ENCODE peak calls at places on chromosomes 6 and 20, in six cellular contexts. K, N, T, P, A and Y are unnamed samples.
A peak's percentile ranks its signal among the peaks of the same experiment; 100 is the strongest.

GRCh38 chr6:17132967-17133366 is 31.1 kb downstream of the STMND1 start:
- DNase-seq in K (no peak), N (no peak), T (no peak), P (peak; percentile 7), A (no peak), Y (no peak)

GRCh38 chr20:19249515-19249914 is 37.1 kb downstream of the SLC24A3 start:
- DNase-seq in K (peak; percentile 2), N (peak; percentile 7), T (no peak), P (peak; percentile 12), A (no peak), Y (peak; percentile 7)

GRCh38 chr20:12575352-12576095 is 433.2 kb upstream of the SPTLC3 start:
- DNase-seq in K (no peak), N (peak; percentile 93), T (no peak), P (peak; percentile 39), A (no peak), Y (peak; percentile 30)

GRCh38 chr6:52724041-52724405 is 39.3 kb downstream of the GSTA2 start:
- DNase-seq in K (peak; percentile 56), N (no peak), T (no peak), P (no peak), A (no peak), Y (peak; percentile 69)

GRCh38 chr20:57030611-57031600 is 235.5 kb downstream of the BMP7 start:
- DNase-seq in K (peak; percentile 27), N (peak; percentile 93), T (no peak), P (no peak), A (no peak), Y (peak; percentile 37)

GRCh38 chr6:106870824-106871300 is 103.7 kb downstream of the CD24 start:
- DNase-seq in K (no peak), N (no peak), T (no peak), P (no peak), A (no peak), Y (no peak)

GRCh38 chr20:56171087-56172012 is 77.2 kb upstream of the MC3R start:
- DNase-seq in K (no peak), N (no peak), T (no peak), P (peak; percentile 64), A (no peak), Y (peak; percentile 41)

GRCh38 chr20:38357653-38358207 is 11.4 kb downstream of the LBP start:
- DNase-seq in K (peak; percentile 15), N (no peak), T (no peak), P (no peak), A (no peak), Y (peak; percentile 21)

GRCh38 chr6:158229823-158230222 is 61.7 kb downstream of the GTF2H5 start:
- DNase-seq in K (no peak), N (no peak), T (no peak), P (no peak), A (no peak), Y (no peak)

GRCh38 chr20:23407770-23408467 is 13.4 kb downstream of the NAPB start:
- DNase-seq in K (no peak), N (no peak), T (no peak), P (no peak), A (no peak), Y (no peak)

GRCh38 chr6:139159016-139159415 is 24.1 kb downstream of the HECA start:
- DNase-seq in K (peak; percentile 34), N (no peak), T (no peak), P (no peak), A (no peak), Y (no peak)

GRCh38 chr6:40485795-40486194 is 101.4 kb downstream of the LRFN2 start:
- DNase-seq in K (no peak), N (no peak), T (no peak), P (no peak), A (no peak), Y (no peak)

GRCh38 chr6:110255356-110255755 is 75.1 kb downstream of the CDC40 start:
- DNase-seq in K (peak; percentile 37), N (peak; percentile 34), T (peak; percentile 41), P (peak; percentile 67), A (peak; percentile 34), Y (no peak)

GRCh38 chr6:3324262-3324942 is 65.7 kb downstream of the PSMG4 start:
- DNase-seq in K (peak; percentile 97), N (peak; percentile 75), T (no peak), P (no peak), A (no peak), Y (peak; percentile 14)

GRCh38 chr20:8443464-8444072 is 311.5 kb downstream of the PLCB1 start:
- DNase-seq in K (no peak), N (no peak), T (no peak), P (peak; percentile 48), A (no peak), Y (no peak)

GRCh38 chr6:15936503-15936902 is 192.4 kb upstream of the MYLIP start:
- DNase-seq in K (no peak), N (no peak), T (no peak), P (no peak), A (no peak), Y (no peak)

GRCh38 chr20:62088258-62089127 is 22.8 kb upstream of the TAF4 start:
- DNase-seq in K (peak; percentile 99), N (peak; percentile 99), T (no peak), P (peak; percentile 92), A (no peak), Y (peak; percentile 94)
- H4K8ac ChIP-seq in K (peak overlapping the region; percentile 49), N (no peak overlapping the region), T (no peak overlapping the region), P (no peak overlapping the region), A (no peak overlapping the region), Y (no peak overlapping the region)

GRCh38 chr6:37438912-37439311 is 5.9 kb downstream of the CMTR1 start:
- DNase-seq in K (peak; percentile 41), N (no peak), T (no peak), P (no peak), A (no peak), Y (no peak)
- H3K36me3 ChIP-seq in K (peaks cover 16% of the 10 kb centered on the region), N (peaks cover 59% of the 10 kb centered on the region), T (peaks cover 10% of the 10 kb centered on the region), P (no peaks in the 10 kb centered on the region), A (peaks cover 8% of the 10 kb centered on the region), Y (peaks cover 3% of the 10 kb centered on the region)

DNA sequence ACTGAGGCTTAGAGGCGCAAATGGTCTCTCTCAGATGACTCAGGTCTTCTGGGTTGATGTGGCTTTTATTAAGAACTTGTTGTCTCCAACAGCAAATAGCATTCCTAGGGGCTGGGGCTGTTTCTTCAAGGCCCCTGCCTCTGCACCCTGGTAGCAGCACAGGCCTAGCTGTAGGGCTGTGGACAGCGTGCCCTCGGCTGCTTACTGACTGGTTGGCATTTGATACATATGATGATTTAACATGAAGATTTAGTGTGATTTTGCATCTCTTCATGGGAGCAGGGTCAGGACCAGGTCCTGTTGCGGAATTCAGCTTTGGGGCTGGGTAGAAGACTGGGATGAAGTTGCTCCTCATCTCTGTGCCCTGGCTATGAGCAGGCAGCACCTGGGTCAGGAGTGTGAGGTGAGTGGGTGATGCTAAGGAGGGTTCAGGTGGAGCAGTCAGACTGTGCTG is 24.3 kb upstream of the IER3 start:
- DNase-seq in K (no peak), N (no peak), T (no peak), P (peak; percentile 59), A (no peak), Y (no peak)
- H3K4ac ChIP-seq in K (peak overlapping the region; percentile 99), N (peak overlapping the region; percentile 95), T (no peak overlapping the region), P (peak overlapping the region; percentile 90), A (no peak overlapping the region), Y (peak overlapping the region; percentile 10)

GRCh38 chr6:127342946-127343752 is at the start of gene ECHDC1:
- DNase-seq in K (peak; percentile 66), N (peak; percentile 86), T (peak; percentile 55), P (peak; percentile 82), A (no peak), Y (peak; percentile 70)
- H4K8ac ChIP-seq in K (peak within 1 kb of the TSS; percentile 94), N (peak within 1 kb of the TSS; percentile 96), T (peak within 1 kb of the TSS; percentile 29), P (peak within 1 kb of the TSS; percentile 86), A (peak within 1 kb of the TSS; percentile 96), Y (peak within 1 kb of the TSS; percentile 97)

GRCh38 chr6:18457065-18457817 is 70.1 kb downstream of the RNF144B start:
- DNase-seq in K (no peak), N (no peak), T (no peak), P (no peak), A (no peak), Y (peak; percentile 48)
- H3K36me3 ChIP-seq in K (no peaks in the 10 kb centered on the region), N (peaks cover 6% of the 10 kb centered on the region), T (no peaks in the 10 kb centered on the region), P (no peaks in the 10 kb centered on the region), A (no peaks in the 10 kb centered on the region), Y (no peaks in the 10 kb centered on the region)

DNA sequence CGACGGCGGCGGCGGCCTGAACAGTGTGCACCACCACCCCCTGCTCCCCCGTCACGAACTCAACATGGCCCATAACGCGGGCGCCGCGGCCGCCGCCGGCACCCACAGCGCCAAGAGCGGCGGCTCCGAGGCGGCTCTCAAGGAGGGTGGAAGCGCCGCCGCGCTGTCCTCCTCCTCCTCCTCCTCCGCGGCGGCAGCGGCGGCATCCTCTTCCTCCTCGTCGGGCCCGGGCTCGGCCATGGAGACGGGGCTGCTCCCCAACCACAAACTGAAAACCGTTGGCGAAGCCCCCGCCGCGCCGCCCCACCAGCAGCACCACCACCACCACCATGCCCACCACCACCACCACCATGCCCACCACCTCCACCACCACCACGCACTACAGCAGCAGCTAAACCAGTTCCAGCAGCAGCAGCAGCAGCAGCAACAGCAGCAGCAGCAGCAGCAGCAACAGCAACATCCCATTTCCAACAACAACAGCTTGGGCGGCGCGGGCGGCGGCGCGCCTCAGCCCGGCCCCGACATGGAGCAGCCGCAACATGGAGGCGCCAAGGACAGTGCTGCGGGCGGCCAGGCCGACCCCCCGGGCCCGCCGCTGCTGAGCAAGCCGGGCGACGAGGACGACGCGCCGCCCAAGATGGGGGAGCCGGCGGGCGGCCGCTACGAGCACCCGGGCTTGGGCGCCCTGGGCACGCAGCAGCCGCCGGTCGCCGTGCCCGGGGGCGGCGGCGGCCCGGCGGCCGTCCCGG is 862 bp downstream of the ARID1B start:
- DNase-seq in K (peak; percentile 49), N (peak; percentile 66), T (peak; percentile 43), P (peak; percentile 59), A (no peak), Y (peak; percentile 54)
- H3K4ac ChIP-seq in K (peak overlapping the region; percentile 98), N (peak overlapping the region; percentile 100), T (peak overlapping the region; percentile 99), P (peak overlapping the region; percentile 49), A (peak overlapping the region; percentile 72), Y (peak overlapping the region; percentile 75)

GRCh38 chr20:63235399-63235983 is at the start of gene BIRC7:
- DNase-seq in K (no peak), N (peak; percentile 35), T (no peak), P (no peak), A (no peak), Y (no peak)

GRCh38 chr20:63236116-63236837 is 572 bp downstream of the BIRC7 start:
- DNase-seq in K (no peak), N (no peak), T (no peak), P (no peak), A (no peak), Y (no peak)

GRCh38 chr20:63233924-63234323 is 1.8 kb upstream of the BIRC7 start:
- DNase-seq in K (no peak), N (no peak), T (no peak), P (no peak), A (no peak), Y (no peak)

GRCh38 chr20:63233061-63233344 is 2.7 kb upstream of the BIRC7 start:
- DNase-seq in K (no peak), N (peak; percentile 45), T (no peak), P (no peak), A (no peak), Y (no peak)

GRCh38 chr20:63234693-63235398 is 859 bp upstream of the BIRC7 start:
- DNase-seq in K (no peak), N (peak; percentile 44), T (no peak), P (peak; percentile 87), A (no peak), Y (peak; percentile 80)
- H4K8ac ChIP-seq in K (no peak overlapping the region), N (peak overlapping the region; percentile 83), T (no peak overlapping the region), P (no peak overlapping the region), A (peak overlapping the region; percentile 36), Y (peak overlapping the region; percentile 73)

DNA sequence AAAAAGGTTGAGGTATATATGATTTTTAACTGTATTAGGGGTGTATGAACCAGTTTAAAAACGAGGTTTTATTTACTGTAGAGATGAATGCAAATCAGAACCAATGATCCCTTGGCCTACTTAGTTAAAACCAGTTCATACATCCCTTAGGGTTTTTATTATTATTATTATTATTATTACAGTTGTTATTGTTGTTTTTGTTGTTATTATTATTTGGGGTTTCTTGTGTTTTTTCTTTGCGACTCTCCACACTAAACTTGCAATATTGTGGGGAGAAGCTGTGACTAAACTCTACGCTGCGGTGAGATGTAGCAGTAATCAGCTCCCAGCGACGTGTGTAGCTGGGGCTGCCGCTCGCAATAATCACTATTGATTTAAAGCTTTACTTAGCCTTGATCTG is 62.2 kb downstream of the SSR1 start:
- DNase-seq in K (no peak), N (no peak), T (no peak), P (no peak), A (no peak), Y (no peak)
- H3K36me3 ChIP-seq in K (peaks cover 42% of the 10 kb centered on the region), N (peaks cover 67% of the 10 kb centered on the region), T (peaks cover 6% of the 10 kb centered on the region), P (peaks cover 9% of the 10 kb centered on the region), A (peaks cover 8% of the 10 kb centered on the region), Y (peaks cover 59% of the 10 kb centered on the region)